ENCODE peak calls at places on chromosomes 4 and X, in five cellular contexts. V is endothelial cell of umbilical vein, R is IMR-90, H is PC-3, Q is tibial nerve. K is an unnamed sample.

GRCh38 chr4:186724861-186725419 is 1.3 kb upstream of the FAT1 start:
- DNase-seq in V (peak; percentile 25), R (peak; percentile 40), H (no peak), Q (peak; percentile 29), K (no peak)

GRCh38 chrX:75522565-75523411 is at the start of gene ZDHHC15:
- DNase-seq in V (peak; percentile 0), R (no peak), H (peak; percentile 1), Q (peak; percentile 11), K (peak; percentile 80)

GRCh38 chr4:83771113-83771705 is 235.3 kb downstream of the GPAT3 start:
- DNase-seq in V (peak; percentile 24), R (peak; percentile 60), H (peak; percentile 42), Q (no peak), K (no peak)

GRCh38 chr4:111400736-111401135 is 744.5 kb upstream of the FAM241A start:
- DNase-seq in V (peak; percentile 39), R (peak; percentile 81), H (peak; percentile 12), Q (peak; percentile 13), K (no peak)

GRCh38 chr4:109850601-109851000 is 2.7 kb downstream of the LRIT3 start:
- DNase-seq in V (no peak), R (no peak), H (no peak), Q (no peak), K (peak; percentile 7)

GRCh38 chr4:40409835-40410234 is 74.7 kb downstream of the CHRNA9 start:
- DNase-seq in V (no peak), R (peak; percentile 38), H (peak; percentile 50), Q (no peak), K (no peak)

GRCh38 chr4:40301592-40301991 is 33.5 kb upstream of the CHRNA9 start:
- DNase-seq in V (no peak), R (no peak), H (no peak), Q (no peak), K (no peak)

GRCh38 chr4:111798840-111799239 is 346.4 kb upstream of the FAM241A start:
- DNase-seq in V (no peak), R (no peak), H (peak; percentile 19), Q (no peak), K (no peak)

GRCh38 chrX:54048413-54048812 is 4.1 kb upstream of the PHF8 start:
- DNase-seq in V (no peak), R (no peak), H (no peak), Q (no peak), K (no peak)

GRCh38 chr4:7985891-7986441 is 46.3 kb upstream of the AFAP1 start:
- DNase-seq in V (peak; percentile 62), R (peak; percentile 36), H (no peak), Q (no peak), K (no peak)

GRCh38 chrX:118228456-118228855 is 111.8 kb upstream of the KLHL13 start:
- DNase-seq in V (peak; percentile 64), R (no peak), H (no peak), Q (no peak), K (no peak)

GRCh38 chrX:132957211-132958085 is 981 bp downstream of the HS6ST2 start:
- DNase-seq in V (peak; percentile 6), R (no peak), H (no peak), Q (no peak), K (no peak)

GRCh38 chr4:40630335-40631021 is 814 bp upstream of the RBM47 start:
- DNase-seq in V (no peak), R (no peak), H (peak; percentile 69), Q (peak; percentile 25), K (peak; percentile 72)

GRCh38 chr4:101205878-101206277 is 141.4 kb downstream of the PPP3CA start:
- DNase-seq in V (no peak), R (peak; percentile 63), H (peak; percentile 41), Q (no peak), K (no peak)

GRCh38 chr4:77593993-77594392 is 11.6 kb upstream of the CXCL13 start:
- DNase-seq in V (no peak), R (no peak), H (no peak), Q (no peak), K (no peak)

GRCh38 chr4:24003476-24003875 is 113.6 kb upstream of the PPARGC1A start:
- DNase-seq in V (no peak), R (no peak), H (no peak), Q (no peak), K (no peak)

GRCh38 chrX:129955682-129956081 is 26.8 kb upstream of the BCORL1 start:
- DNase-seq in V (no peak), R (no peak), H (no peak), Q (no peak), K (no peak)

GRCh38 chr4:6961496-6962210 is 52.0 kb downstream of the TBC1D14 start:
- DNase-seq in V (no peak), R (no peak), H (no peak), Q (no peak), K (no peak)

GRCh38 chr4:110085131-110085530 is 113.3 kb downstream of the ELOVL6 start:
- DNase-seq in V (peak; percentile 59), R (peak; percentile 35), H (peak; percentile 26), Q (peak; percentile 6), K (peak; percentile 59)

GRCh38 chrX:130079824-130080406 is 30.4 kb downstream of the ELF4 start:
- DNase-seq in V (peak; percentile 71), R (peak; percentile 75), H (peak; percentile 75), Q (peak; percentile 56), K (peak; percentile 66)

GRCh38 chrX:107760304-107761077 is 15.1 kb downstream of the TSC22D3 start:
- DNase-seq in V (no peak), R (no peak), H (no peak), Q (no peak), K (no peak)

GRCh38 chr4:74534121-74534520 is 89.2 kb downstream of the AREG start:
- DNase-seq in V (no peak), R (no peak), H (peak; percentile 71), Q (no peak), K (no peak)

GRCh38 chrX:7485041-7485440 is 337.1 kb upstream of the PUDP start:
- DNase-seq in V (no peak), R (no peak), H (no peak), Q (no peak), K (no peak)

GRCh38 chr4:7778524-7779193 is 161.0 kb downstream of the AFAP1 start:
- DNase-seq in V (no peak), R (peak; percentile 30), H (no peak), Q (no peak), K (no peak)

GRCh38 chrX:66601522-66601921 is 37.4 kb downstream of the EDA2R start:
- DNase-seq in V (no peak), R (no peak), H (no peak), Q (no peak), K (no peak)

DNA sequence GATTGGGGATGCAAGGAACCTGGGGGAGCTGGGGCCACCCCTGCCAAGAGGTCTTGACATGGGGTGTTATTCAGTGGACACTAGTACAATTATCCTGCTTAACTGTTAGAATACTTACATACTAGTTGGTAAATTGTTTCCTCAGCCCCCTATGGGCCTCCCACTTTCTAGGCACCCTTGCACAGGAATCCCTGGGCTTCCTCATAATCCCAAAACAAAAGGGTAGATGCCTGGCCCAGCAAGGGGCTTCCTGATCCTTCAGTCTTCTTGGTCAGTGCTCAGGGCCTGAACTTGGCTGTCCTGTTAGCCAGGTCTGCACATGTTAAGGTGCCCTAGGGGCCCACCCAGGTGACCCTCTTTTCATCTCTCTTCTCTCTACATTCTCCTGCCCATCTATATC is 48.7 kb upstream of the MSX1 start:
- DNase-seq in V (no peak), R (no peak), H (no peak), Q (no peak), K (no peak)
- H3K4me1 ChIP-seq in V (no peaks in the 10 kb centered on the region), R (no peaks in the 10 kb centered on the region), H (no peaks in the 10 kb centered on the region), Q (no peaks in the 10 kb centered on the region), K (no peaks in the 10 kb centered on the region)

GRCh38 chrX:123256378-123256777 is 72.3 kb downstream of the GRIA3 start:
- DNase-seq in V (no peak), R (no peak), H (no peak), Q (no peak), K (no peak)
- TF ChIP-seq CTCF in V (no peak), R (no peak), H (no peak), Q (no peak), K (no peak)

GRCh38 chr4:153112071-153112460 is 92.2 kb upstream of the TRIM2 start:
- DNase-seq in V (no peak), R (no peak), H (no peak), Q (no peak), K (no peak)
- H3K27me3 ChIP-seq in V (peaks cover 2% of the 10 kb centered on the region), R (peaks cover 25% of the 10 kb centered on the region), H (no peaks in the 10 kb centered on the region), Q (no peaks in the 10 kb centered on the region), K (no peaks in the 10 kb centered on the region)

GRCh38 chr4:119504616-119505015 is 124.0 kb downstream of the PDE5A start:
- DNase-seq in V (no peak), R (no peak), H (no peak), Q (no peak), K (no peak)
- H3K4me1 ChIP-seq in V (no peaks in the 10 kb centered on the region), R (peaks cover 6% of the 10 kb centered on the region), H (no peaks in the 10 kb centered on the region), Q (no peaks in the 10 kb centered on the region), K (no peaks in the 10 kb centered on the region)

GRCh38 chrX:101462892-101463291 is 22.4 kb upstream of the ARMCX4 start:
- DNase-seq in V (peak; percentile 47), R (peak; percentile 24), H (peak; percentile 63), Q (no peak), K (peak; percentile 31)

GRCh38 chrX:101460669-101461068 is 24.6 kb upstream of the ARMCX4 start:
- DNase-seq in V (no peak), R (no peak), H (no peak), Q (no peak), K (no peak)
- TF ChIP-seq CTCF in V (no peak), R (no peak), H (peak; percentile 12), Q (no peak), K (no peak)

DNA sequence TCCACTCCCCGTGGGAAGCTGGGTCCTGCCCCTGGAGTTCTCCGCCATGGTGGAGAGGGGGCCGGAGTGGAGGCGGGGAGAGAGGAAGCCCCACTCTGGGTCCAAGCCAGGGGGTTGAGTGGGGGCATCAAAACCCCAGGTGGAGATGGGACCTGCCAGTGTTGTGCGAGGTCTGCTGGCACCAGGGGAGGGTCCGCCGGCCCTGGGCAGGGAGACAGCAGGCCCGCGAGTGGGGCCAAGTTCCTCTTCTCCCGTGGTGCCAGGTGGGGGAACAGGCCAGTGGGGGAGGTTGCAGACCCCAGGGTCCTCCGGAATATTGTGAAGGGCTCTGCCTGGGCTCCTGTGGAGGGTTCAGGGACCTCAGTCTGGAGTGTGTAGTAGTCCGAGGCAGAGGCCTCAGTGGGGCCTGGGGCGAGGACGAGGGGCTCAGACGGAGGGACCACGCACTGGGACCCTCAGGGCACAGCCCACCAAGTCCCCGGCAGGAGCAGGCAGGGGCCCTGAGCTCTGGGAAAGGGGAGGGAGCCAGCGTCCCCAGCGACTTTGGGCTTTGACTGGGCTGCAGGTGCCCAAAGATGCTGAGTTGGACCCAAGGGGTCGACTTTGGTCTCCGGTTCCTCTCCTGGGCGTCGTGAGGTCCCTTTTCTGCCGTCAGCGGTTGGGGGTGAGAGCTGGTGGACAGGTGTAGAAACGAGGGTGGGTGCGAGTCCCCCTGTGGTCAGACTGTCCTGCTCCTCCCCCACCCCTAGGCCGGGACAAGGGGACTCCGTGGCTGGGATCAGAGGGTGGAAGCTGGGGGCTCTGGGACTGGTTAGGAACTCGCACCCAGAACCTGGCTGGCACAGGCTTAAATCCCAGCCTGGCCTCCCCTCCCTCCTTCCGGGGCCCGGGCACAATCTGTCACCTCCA is 43.8 kb upstream of the NKX1-1 start:
- DNase-seq in V (no peak), R (no peak), H (no peak), Q (no peak), K (peak; percentile 15)
- H3K27me3 ChIP-seq in V (no peaks in the 10 kb centered on the region), R (peaks cover 2% of the 10 kb centered on the region), H (peaks cover 3% of the 10 kb centered on the region), Q (peaks cover 17% of the 10 kb centered on the region), K (peaks cover 12% of the 10 kb centered on the region)